ENCODE peak calls at places on chromosomes 6 and 20, in ten cellular contexts. One of them, this sample, is unnamed.

GRCh38 chr6:1970151-1970561 is 275.2 kb downstream of the GMDS start:
- DNase-seq in activated CD4-positive, alpha-beta T cell treated with anti-CD3 and anti-CD28 coated beads for 48 hours: no peak
- DNase-seq in activated CD4-positive, alpha-beta memory T cell treated with anti-CD3 and anti-CD28 coated beads for 36 hours: no peak
- DNase-seq in heart right ventricle: no peak
- DNase-seq in RKO: no peak
- DNase-seq in H1: no peak
- DNase-seq in NCI-H82: no peak
- DNase-seq in HEK293T: no peak
- DNase-seq in AG09319: no peak
- DNase-seq in activated T-cell treated with anti-CD3 and anti-CD28 coated beads for 1 hour: no peak
- DNase-seq in this sample: no peak

GRCh38 chr6:146433881-146434741 is 109.5 kb upstream of the RAB32 start:
- DNase-seq in activated CD4-positive, alpha-beta T cell treated with anti-CD3 and anti-CD28 coated beads for 48 hours: no peak
- DNase-seq in activated CD4-positive, alpha-beta memory T cell treated with anti-CD3 and anti-CD28 coated beads for 36 hours: no peak
- DNase-seq in heart right ventricle: no peak
- DNase-seq in RKO: no peak
- DNase-seq in H1: peak; percentile 74
- DNase-seq in NCI-H82: no peak
- DNase-seq in HEK293T: no peak
- DNase-seq in AG09319: no peak
- DNase-seq in activated T-cell treated with anti-CD3 and anti-CD28 coated beads for 1 hour: no peak
- DNase-seq in this sample: no peak

GRCh38 chr20:47181056-47181862 is 175.2 kb downstream of the ZMYND8 start:
- DNase-seq in activated CD4-positive, alpha-beta T cell treated with anti-CD3 and anti-CD28 coated beads for 48 hours: peak; percentile 47
- DNase-seq in activated CD4-positive, alpha-beta memory T cell treated with anti-CD3 and anti-CD28 coated beads for 36 hours: peak; percentile 30
- DNase-seq in heart right ventricle: no peak
- DNase-seq in RKO: peak; percentile 95
- DNase-seq in H1: no peak
- DNase-seq in NCI-H82: peak; percentile 66
- DNase-seq in HEK293T: peak; percentile 68
- DNase-seq in AG09319: no peak
- DNase-seq in activated T-cell treated with anti-CD3 and anti-CD28 coated beads for 1 hour: no peak
- DNase-seq in this sample: peak; percentile 29

GRCh38 chr6:83815631-83816030 is 37.5 kb upstream of the RIPPLY2 start:
- DNase-seq in activated CD4-positive, alpha-beta T cell treated with anti-CD3 and anti-CD28 coated beads for 48 hours: no peak
- DNase-seq in activated CD4-positive, alpha-beta memory T cell treated with anti-CD3 and anti-CD28 coated beads for 36 hours: no peak
- DNase-seq in heart right ventricle: no peak
- DNase-seq in RKO: peak; percentile 31
- DNase-seq in H1: no peak
- DNase-seq in NCI-H82: no peak
- DNase-seq in HEK293T: no peak
- DNase-seq in AG09319: no peak
- DNase-seq in activated T-cell treated with anti-CD3 and anti-CD28 coated beads for 1 hour: no peak
- DNase-seq in this sample: no peak

GRCh38 chr20:25220810-25221591 is 25.5 kb downstream of the ENTPD6 start:
- DNase-seq in activated CD4-positive, alpha-beta T cell treated with anti-CD3 and anti-CD28 coated beads for 48 hours: no peak
- DNase-seq in activated CD4-positive, alpha-beta memory T cell treated with anti-CD3 and anti-CD28 coated beads for 36 hours: no peak
- DNase-seq in heart right ventricle: no peak
- DNase-seq in RKO: no peak
- DNase-seq in H1: no peak
- DNase-seq in NCI-H82: no peak
- DNase-seq in HEK293T: no peak
- DNase-seq in AG09319: no peak
- DNase-seq in activated T-cell treated with anti-CD3 and anti-CD28 coated beads for 1 hour: no peak
- DNase-seq in this sample: no peak

GRCh38 chr20:3559637-3560036 is 88.8 kb downstream of the ATRN start:
- DNase-seq in activated CD4-positive, alpha-beta T cell treated with anti-CD3 and anti-CD28 coated beads for 48 hours: no peak
- DNase-seq in activated CD4-positive, alpha-beta memory T cell treated with anti-CD3 and anti-CD28 coated beads for 36 hours: no peak
- DNase-seq in heart right ventricle: no peak
- DNase-seq in RKO: no peak
- DNase-seq in H1: no peak
- DNase-seq in NCI-H82: no peak
- DNase-seq in HEK293T: no peak
- DNase-seq in AG09319: no peak
- DNase-seq in activated T-cell treated with anti-CD3 and anti-CD28 coated beads for 1 hour: no peak
- DNase-seq in this sample: no peak

GRCh38 chr6:29506446-29507067 is 18.8 kb upstream of the MAS1L start:
- DNase-seq in activated CD4-positive, alpha-beta T cell treated with anti-CD3 and anti-CD28 coated beads for 48 hours: no peak
- DNase-seq in activated CD4-positive, alpha-beta memory T cell treated with anti-CD3 and anti-CD28 coated beads for 36 hours: no peak
- DNase-seq in heart right ventricle: no peak
- DNase-seq in RKO: no peak
- DNase-seq in H1: peak; percentile 28
- DNase-seq in NCI-H82: no peak
- DNase-seq in HEK293T: no peak
- DNase-seq in AG09319: no peak
- DNase-seq in activated T-cell treated with anti-CD3 and anti-CD28 coated beads for 1 hour: no peak
- DNase-seq in this sample: no peak

GRCh38 chr6:141724731-141725130 is 408.0 kb upstream of the GJE1 start:
- DNase-seq in activated CD4-positive, alpha-beta T cell treated with anti-CD3 and anti-CD28 coated beads for 48 hours: no peak
- DNase-seq in activated CD4-positive, alpha-beta memory T cell treated with anti-CD3 and anti-CD28 coated beads for 36 hours: no peak
- DNase-seq in heart right ventricle: no peak
- DNase-seq in RKO: no peak
- DNase-seq in H1: no peak
- DNase-seq in NCI-H82: no peak
- DNase-seq in HEK293T: no peak
- DNase-seq in AG09319: no peak
- DNase-seq in activated T-cell treated with anti-CD3 and anti-CD28 coated beads for 1 hour: no peak
- DNase-seq in this sample: no peak

GRCh38 chr6:167930300-167930699 is 67.2 kb upstream of the KIF25 start:
- DNase-seq in activated CD4-positive, alpha-beta T cell treated with anti-CD3 and anti-CD28 coated beads for 48 hours: no peak
- DNase-seq in activated CD4-positive, alpha-beta memory T cell treated with anti-CD3 and anti-CD28 coated beads for 36 hours: no peak
- DNase-seq in heart right ventricle: no peak
- DNase-seq in RKO: peak; percentile 12
- DNase-seq in H1: no peak
- DNase-seq in NCI-H82: no peak
- DNase-seq in HEK293T: no peak
- DNase-seq in AG09319: no peak
- DNase-seq in activated T-cell treated with anti-CD3 and anti-CD28 coated beads for 1 hour: no peak
- DNase-seq in this sample: peak; percentile 2

GRCh38 chr6:11853678-11854417 is 75.2 kb upstream of the ADTRP start:
- DNase-seq in activated CD4-positive, alpha-beta T cell treated with anti-CD3 and anti-CD28 coated beads for 48 hours: no peak
- DNase-seq in activated CD4-positive, alpha-beta memory T cell treated with anti-CD3 and anti-CD28 coated beads for 36 hours: no peak
- DNase-seq in heart right ventricle: no peak
- DNase-seq in RKO: no peak
- DNase-seq in H1: no peak
- DNase-seq in NCI-H82: no peak
- DNase-seq in HEK293T: no peak
- DNase-seq in AG09319: no peak
- DNase-seq in activated T-cell treated with anti-CD3 and anti-CD28 coated beads for 1 hour: no peak
- DNase-seq in this sample: no peak

GRCh38 chr20:8972963-8973362 is 95.9 kb upstream of the PLCB4 start:
- DNase-seq in activated CD4-positive, alpha-beta T cell treated with anti-CD3 and anti-CD28 coated beads for 48 hours: no peak
- DNase-seq in activated CD4-positive, alpha-beta memory T cell treated with anti-CD3 and anti-CD28 coated beads for 36 hours: no peak
- DNase-seq in heart right ventricle: no peak
- DNase-seq in RKO: no peak
- DNase-seq in H1: no peak
- DNase-seq in NCI-H82: no peak
- DNase-seq in HEK293T: no peak
- DNase-seq in AG09319: no peak
- DNase-seq in activated T-cell treated with anti-CD3 and anti-CD28 coated beads for 1 hour: no peak
- DNase-seq in this sample: no peak

GRCh38 chr20:20214757-20215275 is 153.1 kb upstream of the INSM1 start:
- DNase-seq in activated CD4-positive, alpha-beta T cell treated with anti-CD3 and anti-CD28 coated beads for 48 hours: no peak
- DNase-seq in activated CD4-positive, alpha-beta memory T cell treated with anti-CD3 and anti-CD28 coated beads for 36 hours: no peak
- DNase-seq in heart right ventricle: peak; percentile 29
- DNase-seq in RKO: no peak
- DNase-seq in H1: no peak
- DNase-seq in NCI-H82: peak; percentile 43
- DNase-seq in HEK293T: no peak
- DNase-seq in AG09319: no peak
- DNase-seq in activated T-cell treated with anti-CD3 and anti-CD28 coated beads for 1 hour: no peak
- DNase-seq in this sample: no peak

GRCh38 chr20:39310363-39311037 is 348.4 kb downstream of the DHX35 start:
- DNase-seq in activated CD4-positive, alpha-beta T cell treated with anti-CD3 and anti-CD28 coated beads for 48 hours: no peak
- DNase-seq in activated CD4-positive, alpha-beta memory T cell treated with anti-CD3 and anti-CD28 coated beads for 36 hours: no peak
- DNase-seq in heart right ventricle: no peak
- DNase-seq in RKO: no peak
- DNase-seq in H1: no peak
- DNase-seq in NCI-H82: no peak
- DNase-seq in HEK293T: no peak
- DNase-seq in AG09319: no peak
- DNase-seq in activated T-cell treated with anti-CD3 and anti-CD28 coated beads for 1 hour: no peak
- DNase-seq in this sample: no peak

GRCh38 chr6:13643125-13643524 is 28.0 kb downstream of the NOL7 start:
- DNase-seq in activated CD4-positive, alpha-beta T cell treated with anti-CD3 and anti-CD28 coated beads for 48 hours: no peak
- DNase-seq in activated CD4-positive, alpha-beta memory T cell treated with anti-CD3 and anti-CD28 coated beads for 36 hours: no peak
- DNase-seq in heart right ventricle: no peak
- DNase-seq in RKO: no peak
- DNase-seq in H1: no peak
- DNase-seq in NCI-H82: no peak
- DNase-seq in HEK293T: no peak
- DNase-seq in AG09319: no peak
- DNase-seq in activated T-cell treated with anti-CD3 and anti-CD28 coated beads for 1 hour: no peak
- DNase-seq in this sample: no peak

GRCh38 chr6:25689966-25690365 is 38.0 kb downstream of the SCGN start:
- DNase-seq in activated CD4-positive, alpha-beta T cell treated with anti-CD3 and anti-CD28 coated beads for 48 hours: no peak
- DNase-seq in activated CD4-positive, alpha-beta memory T cell treated with anti-CD3 and anti-CD28 coated beads for 36 hours: no peak
- DNase-seq in heart right ventricle: no peak
- DNase-seq in RKO: no peak
- DNase-seq in H1: no peak
- DNase-seq in NCI-H82: no peak
- DNase-seq in HEK293T: no peak
- DNase-seq in AG09319: no peak
- DNase-seq in activated T-cell treated with anti-CD3 and anti-CD28 coated beads for 1 hour: no peak
- DNase-seq in this sample: no peak

GRCh38 chr20:58511364-58511763 is 3.8 kb downstream of the APCDD1L start:
- DNase-seq in activated CD4-positive, alpha-beta T cell treated with anti-CD3 and anti-CD28 coated beads for 48 hours: no peak
- DNase-seq in activated CD4-positive, alpha-beta memory T cell treated with anti-CD3 and anti-CD28 coated beads for 36 hours: no peak
- DNase-seq in heart right ventricle: no peak
- DNase-seq in RKO: peak; percentile 7
- DNase-seq in H1: no peak
- DNase-seq in NCI-H82: no peak
- DNase-seq in HEK293T: no peak
- DNase-seq in AG09319: peak; percentile 28
- DNase-seq in activated T-cell treated with anti-CD3 and anti-CD28 coated beads for 1 hour: no peak
- DNase-seq in this sample: peak; percentile 47

GRCh38 chr6:13795041-13795748 is 19.2 kb downstream of the MCUR1 start:
- DNase-seq in activated CD4-positive, alpha-beta T cell treated with anti-CD3 and anti-CD28 coated beads for 48 hours: peak; percentile 92
- DNase-seq in activated CD4-positive, alpha-beta memory T cell treated with anti-CD3 and anti-CD28 coated beads for 36 hours: peak; percentile 93
- DNase-seq in heart right ventricle: peak; percentile 85
- DNase-seq in RKO: peak; percentile 85
- DNase-seq in H1: peak; percentile 91
- DNase-seq in NCI-H82: peak; percentile 89
- DNase-seq in HEK293T: peak; percentile 71
- DNase-seq in AG09319: peak; percentile 59
- DNase-seq in activated T-cell treated with anti-CD3 and anti-CD28 coated beads for 1 hour: peak; percentile 89
- DNase-seq in this sample: peak; percentile 56

This sample was measured in AG04450.